ENCODE peak calls at places on chromosomes 3 and 15, in four cellular contexts. G is colonic mucosa, Z is brain microvascular endothelial cell, C is psoas muscle. P is an unnamed sample.

GRCh38 chr3:184040010-184040409 is 8.5 kb downstream of the HTR3D start:
- DNase-seq in G (no peak), Z (peak), C (no peak), P (no peak)

GRCh38 chr3:115974940-115975339 is 351.6 kb downstream of the GAP43 start:
- DNase-seq in G (no peak), Z (no peak), C (no peak), P (no peak)

GRCh38 chr3:150739200-150739863 is 23.6 kb downstream of the SIAH2 start:
- DNase-seq in G (no peak), Z (no peak), C (no peak), P (no peak)

GRCh38 chr15:90213123-90213817 is 12.1 kb downstream of the SEMA4B start:
- DNase-seq in G (peak), C (no peak), Z (no peak), P (no peak)

GRCh38 chr3:127410678-127411077 is 122.8 kb upstream of the PRR20G start:
- DNase-seq in G (peak), Z (no peak), C (peak), P (no peak)

GRCh38 chr3:15815696-15816095 is 17.9 kb upstream of the ANKRD28 start:
- DNase-seq in G (no peak), Z (no peak), C (no peak), P (no peak)

GRCh38 chr3:124373524-124373923 is 356.7 kb upstream of the UMPS start:
- DNase-seq in Z (no peak), G (no peak), C (no peak), P (no peak)

GRCh38 chr3:72334681-72335457 is 513.4 kb downstream of the SHQ1 start:
- DNase-seq in Z (no peak), G (no peak), C (no peak), P (no peak)

GRCh38 chr15:71304681-71305080 is 189.4 kb downstream of the THSD4 start:
- DNase-seq in C (no peak), Z (no peak), G (no peak), P (no peak)

GRCh38 chr3:111073186-111073585 is 1.6 kb downstream of the NECTIN3 start:
- DNase-seq in G (no peak), C (no peak), Z (peak), P (no peak)

GRCh38 chr3:98329392-98330124 is 24.1 kb upstream of the OR5K4 start:
- DNase-seq in G (peak), C (peak), Z (peak), P (peak)

GRCh38 chr15:38260077-38260476 is 7.4 kb downstream of the SPRED1 start:
- DNase-seq in C (no peak), G (no peak), Z (peak), P (no peak)

GRCh38 chr15:58569455-58569854 is 137.7 kb downstream of the LIPC start:
- DNase-seq in G (no peak), Z (no peak), C (no peak), P (no peak)

GRCh38 chr3:159322322-159322939 is 520.6 kb downstream of the MFSD1 start:
- DNase-seq in C (peak), Z (peak), G (peak), P (peak)

GRCh38 chr3:99659965-99660364 is 21.6 kb downstream of the COL8A1 start:
- DNase-seq in Z (peak), G (no peak), C (no peak), P (no peak)

GRCh38 chr3:66763294-66763693 is 234.8 kb upstream of the KBTBD8 start:
- DNase-seq in C (no peak), Z (no peak), G (peak), P (peak)

GRCh38 chr15:53872410-53872809 is 105.8 kb upstream of the UNC13C start:
- DNase-seq in G (no peak), Z (no peak), C (no peak), P (peak)

GRCh38 chr3:108959017-108959416 is 5.3 kb upstream of the GUCA1C start:
- DNase-seq in C (no peak), Z (no peak), G (no peak), P (peak)

GRCh38 chr3:69137006-69137405 is 14.6 kb upstream of the LMOD3 start:
- DNase-seq in G (no peak), Z (no peak), C (no peak), P (no peak)

GRCh38 chr15:68711406-68711805 is 109.3 kb downstream of the ANP32A start:
- DNase-seq in C (no peak), G (no peak), Z (no peak), P (no peak)

GRCh38 chr15:72237286-72238224 is 6.6 kb upstream of the PKM start:
- DNase-seq in Z (peak), C (peak), G (peak), P (peak)

GRCh38 chr3:15360786-15361493 is 28.6 kb upstream of the SH3BP5 start:
- DNase-seq in Z (peak), G (no peak), C (no peak), P (no peak)

GRCh38 chr3:53554559-53555511 is 60.4 kb downstream of the CACNA1D start:
- DNase-seq in C (no peak), G (no peak), Z (no peak), P (no peak)

GRCh38 chr15:88428053-88428452 is 39.1 kb downstream of the MRPL46 start:
- DNase-seq in C (no peak), G (no peak), Z (no peak), P (no peak)
- H3K27ac ChIP-seq in C (no peak), G (no peak), Z (no peak), P (no peak)

GRCh38 chr15:50009634-50010033 is 109.4 kb downstream of the ATP8B4 start:
- DNase-seq in G (no peak), Z (no peak), C (no peak), P (no peak)
- TF ChIP-seq CTCF in G (no peak), Z (no peak), C (no peak), P (no peak)

GRCh38 chr15:56918907-56919707 is 663 bp downstream of the TCF12 start:
- DNase-seq in Z (peak), G (peak), C (peak), P (peak)
- H3K27ac ChIP-seq in Z (peak), G (peak), C (peak), P (peak)

DNA sequence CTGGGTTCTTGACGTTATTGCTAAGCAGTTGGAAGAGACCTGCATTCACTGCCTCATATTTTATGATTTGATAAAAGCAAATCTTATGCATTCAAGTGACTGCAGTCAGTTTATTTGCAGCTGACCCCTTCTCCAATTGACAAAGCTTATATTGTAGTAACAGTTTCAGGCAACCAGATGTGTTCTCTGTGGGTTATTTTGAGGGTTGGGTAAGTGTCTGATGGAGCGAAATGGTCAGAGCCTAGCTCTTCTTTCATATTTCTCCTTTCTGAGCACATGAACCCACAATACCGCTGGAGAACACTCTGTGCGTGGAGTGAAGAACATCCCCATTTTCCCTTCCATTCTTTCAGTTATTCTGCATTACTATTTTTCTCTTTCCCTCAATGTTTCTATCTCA is 125.8 kb upstream of the KCNH8 start:
- DNase-seq in G (no peak), C (no peak), Z (no peak), P (no peak)
- TF ChIP-seq CTCF in G (no peak), C (no peak), Z (no peak), P (no peak)

GRCh38 chr15:39588531-39589192 is 7.8 kb downstream of the THBS1 start:
- DNase-seq in Z (no peak), C (no peak), G (no peak), P (no peak)
- H3K27ac ChIP-seq in Z (no peak), C (no peak), G (no peak), P (peak)